ENCODE peak calls at places on chromosomes 12 and 14, in seven cellular contexts. K, S, M, G, A, V and C are unnamed samples.

GRCh38 chr14:81144811-81145598 is 75.8 kb downstream of the GTF2A1 start:
- DNase-seq in G (no peak), V (no peak), K (no peak), A (no peak), S (no peak), M (no peak), C (no peak)

GRCh38 chr12:39070775-39071174 is 165.4 kb upstream of the CPNE8 start:
- DNase-seq in G (no peak), S (no peak), V (no peak), K (no peak), A (no peak), M (no peak), C (no peak)

GRCh38 chr12:674272-674781 is 11.1 kb upstream of the NINJ2 start:
- DNase-seq in A (no peak), G (peak; percentile 19), K (no peak), M (no peak), V (no peak), S (no peak), C (no peak)

GRCh38 chr12:59372971-59373370 is 222.9 kb upstream of the SLC16A7 start:
- DNase-seq in M (no peak), A (no peak), G (peak; percentile 9), K (no peak), S (no peak), V (no peak), C (no peak)

GRCh38 chr14:92880351-92880750 is 42.6 kb upstream of the CHGA start:
- DNase-seq in M (no peak), G (no peak), K (no peak), A (no peak), V (no peak), S (no peak), C (no peak)

GRCh38 chr12:57896139-57896436 is 45.3 kb upstream of the ATP23 start:
- DNase-seq in K (no peak), M (no peak), S (peak; percentile 56), G (no peak), V (no peak), A (no peak), C (no peak)

GRCh38 chr14:100616854-100617714 is 29.9 kb upstream of the BEGAIN start:
- DNase-seq in G (no peak), K (no peak), A (no peak), V (no peak), S (peak; percentile 2), M (no peak), C (peak; percentile 48)

GRCh38 chr12:4327293-4327692 is 6.3 kb downstream of the TIGAR start:
- DNase-seq in A (no peak), S (no peak), G (no peak), K (no peak), V (no peak), M (no peak), C (no peak)

GRCh38 chr14:74572829-74573360 is 39.1 kb downstream of the LTBP2 start:
- DNase-seq in V (no peak), M (no peak), G (peak; percentile 43), S (no peak), A (no peak), K (no peak), C (no peak)

GRCh38 chr12:42696424-42697149 is 107.0 kb upstream of the PRICKLE1 start:
- DNase-seq in V (peak; percentile 76), S (peak; percentile 95), G (peak; percentile 60), M (no peak), A (peak; percentile 54), K (peak; percentile 84), C (no peak)

GRCh38 chr12:57483466-57483865 is 3.8 kb upstream of the ARHGAP9 start:
- DNase-seq in K (no peak), M (no peak), G (no peak), A (no peak), V (no peak), S (no peak), C (no peak)

GRCh38 chr12:111640498-111640897 is 41.4 kb upstream of the ATXN2 start:
- DNase-seq in A (no peak), G (no peak), V (no peak), S (no peak), K (no peak), M (no peak), C (no peak)

GRCh38 chr12:111635524-111635923 is 36.4 kb upstream of the ATXN2 start:
- DNase-seq in V (no peak), K (peak; percentile 20), G (no peak), S (no peak), M (no peak), A (no peak), C (no peak)

GRCh38 chr12:111638576-111638975 is 39.5 kb upstream of the ATXN2 start:
- DNase-seq in M (no peak), S (no peak), V (no peak), G (no peak), A (no peak), K (no peak), C (no peak)

DNA sequence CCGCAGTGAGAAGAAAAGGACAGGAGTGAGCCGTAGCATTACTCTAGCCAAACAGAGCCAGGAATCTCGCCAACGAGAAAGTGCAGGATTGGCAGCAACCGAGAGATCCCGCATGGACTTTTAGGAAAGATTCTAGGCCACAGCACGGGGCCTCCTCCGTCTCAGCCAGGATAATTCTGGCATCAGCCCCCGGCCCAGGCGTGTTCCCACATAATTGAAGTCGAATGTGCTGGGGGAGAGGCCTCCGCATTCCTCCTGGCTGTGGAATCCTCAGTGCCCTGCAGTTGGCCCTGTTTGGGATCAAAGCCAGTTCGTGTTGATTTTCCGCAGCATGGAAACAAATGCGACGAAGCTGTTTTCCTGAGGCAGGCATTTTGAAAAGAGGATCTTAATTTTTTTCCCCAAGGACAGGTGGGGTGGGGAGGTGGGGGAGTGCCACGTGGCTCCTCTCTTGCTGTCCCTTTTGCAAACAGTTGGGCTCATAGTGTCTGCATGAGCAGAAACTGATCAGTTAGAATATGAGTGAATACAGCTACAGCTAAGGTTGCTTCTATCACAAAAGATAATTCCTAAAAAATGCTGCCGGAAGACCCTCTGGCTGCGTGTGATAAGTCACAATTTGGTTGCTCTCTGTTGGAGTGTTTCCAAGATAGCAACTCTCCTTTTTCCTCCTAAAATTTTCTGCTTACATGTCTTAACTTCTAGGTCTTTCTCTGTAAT is 37.3 kb upstream of the ATXN2 start:
- DNase-seq in A (peak; percentile 69), V (peak; percentile 55), M (peak; percentile 52), G (peak; percentile 55), S (peak; percentile 73), K (peak; percentile 81), C (peak; percentile 63)
- H3K27ac ChIP-seq in A (peak overlapping the region; percentile 88), V (peak overlapping the region; percentile 77), M (peak overlapping the region; percentile 84), G (no peak overlapping the region), S (peak overlapping the region; percentile 82), K (peak overlapping the region; percentile 53), C (peak overlapping the region; percentile 28)

GRCh38 chr12:133058203-133059125 is 21.2 kb downstream of the ZNF84 start:
- DNase-seq in G (peak; percentile 6), S (no peak), A (no peak), M (no peak), V (no peak), K (no peak), C (no peak)
- H3K9me3 ChIP-seq in G (peaks cover 48% of the 10 kb centered on the region), S (peaks cover 10% of the 10 kb centered on the region), A (peaks cover 99% of the 10 kb centered on the region), M (peaks cover 51% of the 10 kb centered on the region), V (peaks cover 100% of the 10 kb centered on the region), K (peaks cover 85% of the 10 kb centered on the region), C (peaks cover 76% of the 10 kb centered on the region)

GRCh38 chr12:19304149-19304780 is 135.0 kb upstream of the AEBP2 start:
- DNase-seq in M (no peak), S (no peak), A (no peak), K (no peak), G (no peak), V (no peak), C (no peak)
- H3K27ac ChIP-seq in M (no peak overlapping the region), S (no peak overlapping the region), A (no peak overlapping the region), K (no peak overlapping the region), G (no peak overlapping the region), V (no peak overlapping the region), C (no peak overlapping the region)

DNA sequence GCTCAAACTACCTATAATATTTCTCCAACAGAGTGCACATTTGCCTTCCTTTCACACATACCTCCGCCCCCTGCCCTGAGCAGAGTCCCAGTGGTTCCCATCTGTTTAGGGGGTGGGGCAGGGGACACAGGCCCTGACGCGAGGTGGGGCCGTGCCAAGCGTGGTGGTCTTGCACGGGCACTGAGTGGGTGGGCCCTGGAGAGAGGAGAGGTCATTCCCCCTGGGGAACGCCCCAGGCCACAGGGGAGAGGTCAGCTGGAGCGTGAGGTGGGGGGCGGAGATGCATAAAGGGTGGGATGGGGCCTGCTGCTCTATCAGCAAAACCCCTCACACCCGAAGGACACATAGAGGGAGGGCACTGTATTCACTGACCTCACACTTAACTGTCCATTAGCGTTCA is 441.9 kb downstream of the TMEM121 start:
- DNase-seq in S (no peak), V (no peak), A (no peak), K (no peak), G (no peak), M (no peak), C (no peak)
- H3K9me3 ChIP-seq in S (no peaks in the 10 kb centered on the region), V (no peaks in the 10 kb centered on the region), A (no peaks in the 10 kb centered on the region), K (no peaks in the 10 kb centered on the region), G (no peaks in the 10 kb centered on the region), M (peaks cover 10% of the 10 kb centered on the region), C (no peaks in the 10 kb centered on the region)

DNA sequence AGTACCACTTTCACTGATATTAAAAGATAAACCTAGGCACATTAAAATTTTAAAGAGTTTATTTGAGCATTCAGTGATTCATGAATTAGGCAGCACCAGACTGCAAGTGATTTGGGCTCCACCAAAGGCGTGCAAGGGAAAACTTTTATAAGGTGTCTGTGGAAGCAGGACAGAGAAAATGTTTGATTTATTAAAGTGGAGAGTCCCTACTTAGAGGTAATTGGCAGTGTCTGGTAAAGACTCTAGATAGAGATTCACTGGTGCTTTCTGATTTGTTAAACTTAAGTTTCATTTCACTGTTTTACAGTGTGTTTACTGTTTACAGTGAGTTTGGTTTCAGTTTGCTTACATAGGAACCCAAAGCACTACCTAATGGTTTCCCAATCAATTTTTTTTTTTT is 72.8 kb downstream of the ANKS1B start:
- DNase-seq in G (no peak), K (no peak), V (no peak), A (no peak), S (no peak), M (no peak), C (no peak)
- H3K27ac ChIP-seq in G (no peak overlapping the region), K (no peak overlapping the region), V (no peak overlapping the region), A (peak overlapping the region; percentile 38), S (peak overlapping the region; percentile 73), M (no peak overlapping the region), C (no peak overlapping the region)